ENCODE peak calls at places on chromosomes 7 and 10, in nine cellular contexts. T is endothelial cell; B is CD4-positive, alpha-beta T cell; J is ELR; E is occipital lobe; V is T-cell; F is stomach; X is NCI-H1417; P is non-pigmented ciliary epithelial cell. K is an unnamed sample.

GRCh38 chr7:124399941-124400340 is 365.7 kb downstream of the GPR37 start:
- DNase-seq in T (no peak), B (no peak), J (no peak), E (no peak), V (no peak), F (no peak), X (peak), P (no peak), K (no peak)

GRCh38 chr7:43456200-43456599 is 126.7 kb upstream of the STK17A start:
- DNase-seq in T (no peak), B (no peak), J (no peak), E (no peak), V (no peak), F (no peak), X (peak), P (no peak), K (no peak)

GRCh38 chr10:36173364-36173763 is 531.3 kb upstream of the FZD8 start:
- DNase-seq in T (no peak), B (no peak), J (peak), E (no peak), V (no peak), F (no peak), X (no peak), P (no peak), K (no peak)

GRCh38 chr7:148058092-148058491 is 532.5 kb upstream of the C7orf33 start:
- DNase-seq in T (no peak), B (no peak), J (no peak), E (no peak), V (no peak), F (no peak), X (peak), P (no peak), K (no peak)

GRCh38 chr7:30179016-30179436 is 44.2 kb downstream of the MTURN start:
- DNase-seq in T (no peak), B (no peak), J (no peak), E (no peak), V (no peak), F (no peak), X (no peak), P (no peak), K (no peak)

GRCh38 chr7:111168182-111168581 is 77.3 kb downstream of the LRRN3 start:
- DNase-seq in T (no peak), B (no peak), J (no peak), E (no peak), V (no peak), F (no peak), X (peak), P (no peak), K (no peak)

GRCh38 chr7:81492240-81492639 is 277.6 kb downstream of the HGF start:
- DNase-seq in T (no peak), B (no peak), J (no peak), E (no peak), V (no peak), F (no peak), X (peak), P (no peak), K (no peak)

GRCh38 chr10:54444184-54444583 is 356.8 kb downstream of the PCDH15 start:
- DNase-seq in T (no peak), B (no peak), J (no peak), E (no peak), V (no peak), F (no peak), X (no peak), P (no peak), K (no peak)

GRCh38 chr10:47404446-47404845 is 20.4 kb upstream of the ZNF488 start:
- DNase-seq in T (no peak), B (no peak), J (no peak), E (no peak), V (no peak), F (no peak), X (no peak), P (no peak), K (no peak)

GRCh38 chr10:95401704-95402469 is 111.1 kb upstream of the PDLIM1 start:
- DNase-seq in T (no peak), B (no peak), J (peak), E (no peak), V (no peak), F (no peak), X (no peak), P (no peak), K (no peak)

GRCh38 chr7:22399091-22399490 is 42.1 kb upstream of the RAPGEF5 start:
- DNase-seq in T (no peak), B (no peak), J (no peak), E (no peak), V (no peak), F (no peak), X (no peak), P (no peak), K (no peak)

K was measured in foreskin fibroblast.